ENCODE peak calls at places on chromosomes 3 and 15, in seven cellular contexts. C is NCI-H2081; N is OCI-LY7; H is CD4-positive, alpha-beta T cell; P is cardiac muscle cell; Q is activated naive CD4-positive, alpha-beta T cell; S is frontal cortex. J is an unnamed sample.
A peak's percentile ranks its signal among the peaks of the same experiment; 100 is the strongest.

GRCh38 chr3:139888561-139889140 is 46.3 kb upstream of the CLSTN2 start:
- DNase-seq in C (no peak), N (no peak), H (no peak), P (no peak), Q (no peak), S (no peak), J (no peak)

GRCh38 chr15:50107591-50108408 is 11.2 kb downstream of the ATP8B4 start:
- DNase-seq in C (no peak), N (no peak), H (no peak), P (no peak), Q (no peak), S (no peak), J (peak; percentile 62)

GRCh38 chr15:74676801-74677200 is 19.0 kb downstream of the EDC3 start:
- DNase-seq in C (no peak), N (no peak), H (no peak), P (no peak), Q (no peak), S (no peak), J (no peak)

GRCh38 chr3:70824785-70825184 is 512.3 kb upstream of the MDFIC2 start:
- DNase-seq in C (no peak), N (no peak), H (no peak), P (peak; percentile 61), Q (no peak), S (no peak), J (no peak)

GRCh38 chr15:42921049-42921731 is 612 bp upstream of the TTBK2 start:
- DNase-seq in C (no peak), N (peak; percentile 40), H (peak; percentile 41), P (peak; percentile 44), Q (no peak), S (no peak), J (no peak)

GRCh38 chr3:50352762-50353161 is 2.1 kb downstream of the CYB561D2 start:
- DNase-seq in C (no peak), N (no peak), H (no peak), P (no peak), Q (no peak), S (no peak), J (no peak)

GRCh38 chr3:148297013-148297412 is 400.7 kb upstream of the AGTR1 start:
- DNase-seq in C (no peak), N (no peak), H (no peak), P (no peak), Q (no peak), S (no peak), J (no peak)

GRCh38 chr3:44289882-44290462 is 48.3 kb downstream of the TOPAZ1 start:
- DNase-seq in C (no peak), N (no peak), H (no peak), P (no peak), Q (no peak), S (no peak), J (no peak)

GRCh38 chr3:182682263-182683229 is 110.8 kb upstream of the ATP11B start:
- DNase-seq in C (peak; percentile 62), N (peak; percentile 76), H (peak; percentile 34), P (peak; percentile 44), Q (no peak), S (peak; percentile 58), J (peak; percentile 87)

GRCh38 chr15:45351229-45351628 is 27.1 kb downstream of the GATM start:
- DNase-seq in C (no peak), N (no peak), H (no peak), P (no peak), Q (no peak), S (no peak), J (no peak)

GRCh38 chr3:149388001-149388435 is 10.6 kb upstream of the TM4SF1 start:
- DNase-seq in C (no peak), N (no peak), H (no peak), P (peak; percentile 82), Q (no peak), S (no peak), J (no peak)

GRCh38 chr3:56389213-56389830 is 78.9 kb downstream of the ERC2 start:
- DNase-seq in C (no peak), N (no peak), H (no peak), P (no peak), Q (no peak), S (no peak), J (no peak)

GRCh38 chr3:188197388-188197847 is 43.5 kb downstream of the LPP start:
- DNase-seq in C (no peak), N (no peak), H (no peak), P (no peak), Q (no peak), S (no peak), J (peak; percentile 9)

GRCh38 chr15:99303881-99304280 is 52.6 kb downstream of the LRRC28 start:
- DNase-seq in C (peak; percentile 17), N (no peak), H (no peak), P (no peak), Q (no peak), S (no peak), J (no peak)

GRCh38 chr15:35060591-35060990 is 24.5 kb downstream of the NANOGP8 start:
- DNase-seq in C (no peak), N (no peak), H (no peak), P (no peak), Q (no peak), S (no peak), J (no peak)

GRCh38 chr3:130905551-130905950 is 11.7 kb downstream of the ATP2C1 start:
- DNase-seq in C (peak; percentile 24), N (peak; percentile 23), H (no peak), P (peak; percentile 83), Q (no peak), S (no peak), J (no peak)

GRCh38 chr3:175383813-175384212 is 524.7 kb downstream of the NAALADL2 start:
- DNase-seq in C (no peak), N (no peak), H (no peak), P (no peak), Q (no peak), S (no peak), J (no peak)

GRCh38 chr3:185696039-185696438 is 109.9 kb downstream of the SENP2 start:
- DNase-seq in C (no peak), N (no peak), H (no peak), P (no peak), Q (no peak), S (no peak), J (no peak)

GRCh38 chr15:70519616-70520015 is 243.7 kb downstream of the UACA start:
- DNase-seq in C (no peak), N (no peak), H (no peak), P (no peak), Q (no peak), S (no peak), J (no peak)

GRCh38 chr15:67199391-67199790 is 55.1 kb downstream of the AAGAB start:
- DNase-seq in C (no peak), N (no peak), H (no peak), P (no peak), Q (no peak), S (no peak), J (no peak)

GRCh38 chr3:55180936-55181535 is 253.2 kb upstream of the LRTM1 start:
- DNase-seq in C (peak; percentile 13), N (peak; percentile 67), H (no peak), P (peak; percentile 68), Q (no peak), S (peak; percentile 35), J (peak; percentile 52)

GRCh38 chr3:62143843-62144450 is 229.4 kb downstream of the FEZF2 start:
- DNase-seq in C (no peak), N (no peak), H (no peak), P (no peak), Q (no peak), S (no peak), J (no peak)

GRCh38 chr3:63333815-63334214 is 55.7 kb downstream of the SYNPR start:
- DNase-seq in C (no peak), N (peak; percentile 7), H (no peak), P (peak; percentile 26), Q (no peak), S (no peak), J (no peak)

GRCh38 chr3:155179425-155179814 is 99.3 kb downstream of the MME start:
- DNase-seq in C (no peak), N (no peak), H (no peak), P (no peak), Q (no peak), S (no peak), J (no peak)

GRCh38 chr3:156535162-156535627 is 19.7 kb downstream of the SSR3 start:
- DNase-seq in C (no peak), N (peak; percentile 7), H (no peak), P (peak; percentile 99), Q (no peak), S (peak; percentile 62), J (no peak)

GRCh38 chr15:81321667-81322066 is 2.3 kb downstream of the STARD5 start:
- DNase-seq in C (no peak), N (no peak), H (no peak), P (no peak), Q (no peak), S (no peak), J (no peak)

GRCh38 chr3:79976466-79976865 is 208.7 kb upstream of the ROBO1 start:
- DNase-seq in C (no peak), N (no peak), H (no peak), P (no peak), Q (no peak), S (no peak), J (no peak)

GRCh38 chr15:90184119-90184785 is 16.9 kb upstream of the SEMA4B start:
- DNase-seq in C (peak; percentile 38), N (no peak), H (no peak), P (peak; percentile 92), Q (no peak), S (no peak), J (peak; percentile 77)

GRCh38 chr3:31288641-31289100 is 244.1 kb upstream of the STT3B start:
- DNase-seq in C (no peak), N (no peak), H (no peak), P (peak; percentile 38), Q (no peak), S (no peak), J (no peak)

GRCh38 chr15:59703979-59704796 is 15.1 kb upstream of the BNIP2 start:
- DNase-seq in C (no peak), N (no peak), H (no peak), P (no peak), Q (no peak), S (no peak), J (no peak)

GRCh38 chr15:75346796-75347221 is at the start of gene NEIL1:
- DNase-seq in C (no peak), N (no peak), H (no peak), P (no peak), Q (no peak), S (no peak), J (no peak)

GRCh38 chr3:125194849-125195601 is 17.5 kb downstream of the SLC12A8 start:
- DNase-seq in C (no peak), N (no peak), H (no peak), P (peak; percentile 85), Q (no peak), S (no peak), J (no peak)

GRCh38 chr15:33064878-33065277 is 129.6 kb downstream of the FMN1 start:
- DNase-seq in C (no peak), N (no peak), H (no peak), P (peak; percentile 20), Q (no peak), S (no peak), J (no peak)

J was measured in GM13976.